ENCODE peak calls at places on chromosomes 13 and 19, in four cellular contexts. S is IMR-90, I is heart left ventricle, P is tibial nerve. V is an unnamed sample. For H3K4me1, the result is how much of the 10 kb centered on the place peaks cover.

GRCh38 chr13:37646531-37646930 is 48.0 kb upstream of the POSTN start:
- DNase-seq in S (no peak), I (no peak), P (no peak), V (no peak)

GRCh38 chr13:32427852-32428580 is at the start of gene N4BP2L1:
- DNase-seq in S (no peak), P (peak), I (peak), V (peak)

GRCh38 chr13:113637262-113638160 is 20.5 kb downstream of the ATP4B start:
- DNase-seq in S (no peak), I (peak), P (no peak), V (peak)

GRCh38 chr13:45781553-45782326 is 69.8 kb downstream of the SIAH3 start:
- DNase-seq in P (no peak), S (no peak), I (peak), V (no peak)

GRCh38 chr13:44969858-44970484 is 19.3 kb downstream of the NUFIP1 start:
- DNase-seq in S (peak), I (no peak), P (no peak), V (no peak)

GRCh38 chr19:44212865-44213346 is 574 bp downstream of the ZNF227 start:
- DNase-seq in P (no peak), S (peak), I (no peak), V (no peak)

GRCh38 chr19:5997371-5997770 is 19.4 kb upstream of the RANBP3 start:
- DNase-seq in S (no peak), P (no peak), I (no peak), V (no peak)

GRCh38 chr19:18093439-18094161 is 4.0 kb upstream of the MAST3 start:
- DNase-seq in I (no peak), P (no peak), S (peak), V (no peak)

DNA sequence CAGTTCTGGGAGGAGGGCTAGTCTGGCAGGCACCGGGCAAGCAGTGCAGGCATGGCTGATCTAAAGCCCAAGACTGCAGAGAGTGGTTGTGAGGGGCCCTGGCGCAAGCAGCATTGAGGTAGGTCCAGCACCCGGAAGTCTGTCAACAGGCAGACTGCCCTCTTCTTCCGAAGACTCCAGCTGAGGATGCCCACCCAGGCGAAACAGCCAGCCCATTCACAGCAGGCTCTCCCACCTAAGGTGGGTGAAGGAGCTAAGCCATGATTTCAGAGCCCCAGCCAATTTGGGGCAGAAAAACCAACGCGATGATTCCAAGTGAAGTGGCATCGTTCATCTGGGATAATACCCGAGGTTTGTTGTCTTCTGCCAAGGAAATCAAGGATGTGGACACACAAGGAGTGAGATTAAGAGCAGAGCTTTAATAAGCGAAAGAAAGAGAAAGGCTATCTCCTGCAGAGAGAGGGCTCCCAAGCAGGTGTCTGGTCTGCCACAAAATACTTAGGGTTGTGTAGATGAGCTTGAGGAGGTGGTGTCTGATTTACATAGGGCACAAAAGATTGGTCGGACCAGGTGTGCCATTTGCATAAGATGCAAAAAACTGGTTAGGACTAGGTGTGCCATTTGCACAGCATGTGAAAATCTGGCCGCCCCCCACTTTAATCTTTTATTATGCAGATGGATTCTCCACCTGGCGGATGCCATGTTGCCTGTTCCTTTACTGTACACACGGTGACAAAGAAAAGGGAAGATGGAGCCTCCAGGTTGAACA is 22.6 kb downstream of the FAM124A start:
- DNase-seq in I (no peak), S (no peak), P (no peak), V (no peak)
- H3K4me1 ChIP-seq in I (under half), S (under half), P (under half), V (under half)

GRCh38 chr19:8484331-8484894 is 18.0 kb downstream of the PRAM1 start:
- DNase-seq in S (no peak), P (peak), I (no peak), V (peak)

GRCh38 chr19:8485561-8486371 is 16.7 kb downstream of the PRAM1 start:
- DNase-seq in I (no peak), S (no peak), P (no peak), V (peak)

GRCh38 chr19:8487137-8487851 is 15.1 kb downstream of the PRAM1 start:
- DNase-seq in I (no peak), S (no peak), P (no peak), V (peak)

GRCh38 chr19:8488351-8488750 is 14.1 kb downstream of the PRAM1 start:
- DNase-seq in P (no peak), I (no peak), S (no peak), V (peak)

DNA sequence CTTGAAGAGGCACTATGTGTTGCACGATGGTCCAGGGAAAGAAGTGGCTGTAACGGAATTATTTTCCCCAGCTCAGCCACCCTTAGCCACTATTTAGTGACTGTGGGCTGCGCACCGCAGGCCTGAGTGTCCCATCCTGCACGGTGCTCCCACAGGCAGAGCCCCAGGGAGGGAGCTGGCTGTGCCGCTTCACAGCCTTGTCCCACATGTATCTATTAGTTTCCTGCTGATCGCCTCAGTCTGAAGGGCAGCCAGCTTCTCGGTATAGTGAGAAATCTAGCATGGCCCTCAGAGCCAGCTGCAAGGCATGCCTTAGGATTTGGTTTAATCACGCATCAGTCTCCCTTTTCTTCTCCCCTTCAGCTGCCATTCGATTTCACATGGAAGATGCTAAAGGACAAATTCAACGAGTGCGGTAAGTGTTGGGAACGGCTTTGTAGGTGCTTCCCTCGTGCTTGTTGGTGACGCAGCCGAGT is 15.7 kb downstream of the PRAM1 start:
- DNase-seq in P (no peak), S (no peak), I (no peak), V (peak)
- TF ChIP-seq POLR2A in P (no peak), S (no peak), I (no peak), V (no peak)

GRCh38 chr13:27034678-27035111 is 136.9 kb downstream of the USP12 start:
- DNase-seq in P (no peak), I (no peak), S (no peak), V (no peak)
- H3K27ac ChIP-seq in P (no peak), I (no peak), S (no peak), V (no peak)

GRCh38 chr19:16877581-16877980 is 11.2 kb upstream of the F2RL3 start:
- DNase-seq in S (no peak), P (no peak), I (no peak), V (no peak)

GRCh38 chr19:16874250-16874977 is 14.4 kb upstream of the F2RL3 start:
- DNase-seq in P (no peak), I (no peak), S (no peak), V (no peak)

GRCh38 chr19:16873603-16874002 is 15.2 kb upstream of the F2RL3 start:
- DNase-seq in I (no peak), P (no peak), S (no peak), V (no peak)

GRCh38 chr19:16876904-16877361 is 11.9 kb upstream of the F2RL3 start:
- DNase-seq in I (peak), S (no peak), P (no peak), V (no peak)

DNA sequence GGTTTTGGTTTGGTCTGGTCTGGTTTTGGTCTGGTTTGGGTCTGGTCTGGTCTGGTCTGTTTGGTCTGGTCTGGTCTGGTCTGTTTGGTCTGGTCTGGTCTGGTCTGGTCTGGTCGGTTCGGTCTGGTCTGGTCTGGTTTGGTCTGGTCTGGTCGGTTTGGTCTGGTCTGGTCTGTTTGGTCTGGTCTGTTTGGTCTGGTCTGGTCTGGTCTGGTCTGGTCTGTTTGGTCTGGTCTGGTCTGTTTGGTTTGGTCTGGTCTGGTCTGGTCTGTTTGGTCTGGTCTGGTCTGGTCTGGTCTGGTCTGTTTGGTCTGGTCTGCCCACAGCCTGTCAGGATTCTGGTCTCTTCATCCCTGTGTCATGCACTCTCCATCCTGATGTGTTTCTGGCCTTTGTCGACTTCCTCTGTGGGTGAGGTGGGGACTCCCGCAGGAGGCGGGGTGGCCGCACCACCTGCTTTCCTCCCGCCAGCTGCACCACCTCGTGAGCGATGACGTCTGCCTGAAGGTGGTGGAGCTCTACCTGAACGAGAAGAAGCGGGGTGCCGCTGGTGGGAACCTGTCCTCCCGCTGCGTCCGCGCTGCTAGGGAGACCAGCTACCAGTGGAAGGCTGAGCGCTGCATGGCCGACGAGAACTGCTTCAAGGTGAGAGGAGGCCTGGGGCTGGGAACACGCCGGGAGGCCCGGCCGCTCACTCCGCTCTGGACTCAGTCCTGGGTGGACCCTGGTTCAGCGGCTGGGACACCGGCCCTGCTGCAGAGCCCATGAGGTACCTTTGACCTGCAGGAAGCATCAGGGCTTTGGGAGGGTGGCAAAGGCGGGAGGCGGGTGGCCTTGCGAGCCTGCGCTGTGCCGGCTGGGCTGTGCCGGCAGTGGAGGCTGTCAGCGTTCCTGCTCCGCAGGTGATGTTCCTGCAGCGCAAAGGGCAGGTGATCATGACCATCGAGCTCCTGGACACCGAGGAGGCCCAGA is 12.9 kb upstream of the F2RL3 start:
- DNase-seq in P (no peak), I (no peak), S (no peak), V (no peak)
- H3K4me1 ChIP-seq in P (under half), I (under half), S (under half), V (under half)

GRCh38 chr13:48120246-48120645 is 25.3 kb upstream of the MED4 start:
- DNase-seq in I (no peak), P (no peak), S (no peak), V (no peak)

GRCh38 chr13:48126944-48127814 is 32.3 kb upstream of the MED4 start:
- DNase-seq in S (peak), P (peak), I (peak), V (no peak)

GRCh38 chr13:48121733-48122132 is 26.8 kb upstream of the MED4 start:
- DNase-seq in I (no peak), P (no peak), S (no peak), V (no peak)

GRCh38 chr13:48123827-48124226 is 28.9 kb upstream of the MED4 start:
- DNase-seq in P (no peak), S (no peak), I (peak), V (no peak)

DNA sequence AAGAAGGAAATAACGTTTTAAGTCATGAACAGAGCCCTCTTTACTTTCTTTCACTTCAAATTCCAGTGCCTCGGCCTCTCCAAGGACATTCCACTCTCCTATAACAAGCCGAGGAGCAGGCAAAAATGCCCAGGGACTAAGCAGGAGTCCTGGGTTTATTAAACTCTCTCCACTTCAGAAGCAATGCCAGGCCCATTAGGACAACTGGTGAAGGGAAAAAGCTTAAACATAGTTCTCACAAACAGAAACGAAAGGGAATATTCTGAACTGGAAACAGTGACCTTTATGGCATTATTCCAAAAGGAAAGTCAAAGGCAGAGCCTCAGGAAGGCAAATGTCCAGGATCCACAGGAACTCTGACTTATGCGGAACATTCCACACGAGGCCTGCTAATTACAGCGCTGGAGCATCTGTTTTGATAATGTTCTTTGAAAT is 30.9 kb upstream of the MED4 start:
- DNase-seq in S (no peak), I (peak), P (no peak), V (no peak)
- TF ChIP-seq POLR2A in S (no peak), I (no peak), P (no peak), V (no peak)

DNA sequence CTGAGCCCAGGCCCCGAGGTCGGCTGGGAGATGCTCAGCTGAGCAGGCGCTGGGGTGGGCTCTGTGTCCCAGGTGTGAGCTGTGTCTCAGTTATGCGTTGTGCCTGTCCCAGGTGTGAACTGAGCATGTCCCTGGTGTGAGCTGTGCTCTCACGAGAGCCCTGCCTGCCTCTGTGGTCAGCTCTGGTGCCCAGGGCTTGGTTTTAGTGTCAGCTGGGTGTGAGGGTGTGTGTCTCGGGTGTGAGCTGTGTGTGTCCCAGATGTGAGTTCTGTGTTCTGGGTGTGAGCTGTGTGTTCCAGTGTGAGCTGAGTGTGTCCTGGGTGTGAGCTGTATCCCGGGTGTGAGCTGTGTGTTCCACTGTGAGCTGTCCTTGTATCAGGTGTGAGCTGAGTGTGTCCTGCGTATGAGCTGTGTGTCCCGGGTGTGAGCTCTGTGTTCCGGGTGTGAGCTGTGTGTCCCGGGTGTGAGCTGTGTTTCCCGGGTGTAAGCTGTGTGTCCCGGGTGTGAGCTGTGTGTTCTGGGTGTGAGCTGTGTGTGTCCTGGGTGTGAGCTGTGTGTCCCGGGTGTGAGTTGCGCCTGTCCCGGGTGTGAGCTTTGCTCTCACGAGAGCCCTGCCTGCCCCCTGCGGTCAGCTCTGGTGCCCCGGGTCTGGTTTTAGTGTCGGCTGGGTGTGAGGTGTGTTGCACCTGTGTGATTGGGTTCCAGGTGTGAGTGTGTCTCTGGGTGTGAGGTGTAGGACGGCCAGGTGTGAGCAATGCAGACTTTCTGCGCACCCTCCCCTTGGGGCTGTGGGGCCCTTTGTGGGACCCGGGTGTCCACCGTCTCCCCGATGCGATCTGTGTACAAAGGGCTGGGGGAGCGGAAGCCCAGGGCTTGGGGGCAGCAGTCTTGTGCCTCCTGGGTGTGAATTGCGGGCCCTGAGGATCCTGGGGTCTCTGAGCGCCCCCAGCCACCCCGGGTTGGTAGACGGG is 7.1 kb upstream of the PEAK3 start:
- DNase-seq in I (no peak), P (no peak), S (no peak), V (no peak)
- H3K27ac ChIP-seq in I (no peak), P (peak), S (no peak), V (peak)

GRCh38 chr13:40563350-40564125 is 102.9 kb downstream of the FOXO1 start:
- DNase-seq in I (no peak), S (no peak), P (no peak), V (no peak)
- H3K4me1 ChIP-seq in I (half or more), S (under half), P (half or more), V (half or more)

GRCh38 chr19:749811-750210 is 1.1 kb upstream of the MISP start:
- DNase-seq in P (no peak), I (no peak), S (no peak), V (no peak)

GRCh38 chr19:752652-753517 is 2.0 kb downstream of the MISP start:
- DNase-seq in P (peak), I (no peak), S (peak), V (no peak)

GRCh38 chr19:751501-752341 is 809 bp downstream of the MISP start:
- DNase-seq in S (peak), I (no peak), P (no peak), V (no peak)

GRCh38 chr19:748274-748598 is 2.7 kb upstream of the MISP start:
- DNase-seq in I (no peak), P (no peak), S (no peak), V (no peak)

DNA sequence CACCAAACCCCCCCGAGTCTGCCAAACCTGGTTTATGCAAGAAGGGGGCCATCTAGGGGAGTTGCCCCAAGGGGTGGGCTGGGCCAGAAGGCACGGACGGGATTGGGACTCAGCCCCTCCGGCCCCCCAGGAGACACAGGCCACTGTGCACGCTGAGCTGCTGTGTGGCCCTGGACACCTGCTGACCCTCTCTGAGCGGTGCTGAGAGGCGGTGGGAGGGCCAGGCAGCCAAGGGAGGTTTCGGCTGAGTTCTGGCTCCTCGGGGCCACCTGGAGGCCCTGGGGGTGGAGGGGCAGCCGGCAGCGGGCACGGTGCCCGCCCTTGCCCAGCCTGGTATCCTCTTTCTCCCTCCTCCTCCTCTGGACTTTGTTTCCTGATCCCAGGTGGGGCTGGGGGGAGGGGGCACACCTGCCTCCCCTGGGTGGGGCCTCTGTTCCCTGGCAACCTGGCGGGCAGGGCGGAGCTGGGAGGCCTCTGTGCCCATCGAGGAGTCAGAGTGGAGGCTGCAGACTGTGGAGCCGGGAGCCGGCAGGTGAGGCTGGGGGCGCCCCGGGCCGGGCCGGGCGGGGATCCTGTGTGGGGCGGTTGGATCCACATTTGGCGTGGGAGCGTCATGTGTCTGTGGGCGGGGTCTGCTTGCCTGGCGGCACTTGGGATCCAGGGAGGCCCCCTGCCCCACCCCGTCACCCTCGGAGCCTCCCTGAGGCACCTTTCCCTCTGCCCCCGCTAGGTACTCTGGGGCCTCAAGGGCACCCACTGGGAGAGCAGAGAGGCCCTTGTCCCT is at the start of gene MISP:
- DNase-seq in P (no peak), I (no peak), S (no peak), V (no peak)
- TF ChIP-seq POLR2A in P (no peak), I (no peak), S (no peak), V (no peak)

V was measured in spleen.